ENCODE peak calls at places on chromosomes 12 and 14, in seven cellular contexts. One of them, this sample, is unnamed.

GRCh38 chr12:89309452-89309802 is 42.9 kb downstream of the DUSP6 start:
- DNase-seq in HCT116: no peak
- DNase-seq in CD8-positive, alpha-beta T cell: no peak
- DNase-seq in SJCRH30: no peak
- DNase-seq in prostate gland: no peak
- DNase-seq in heart right ventricle: no peak
- DNase-seq in left ventricle myocardium inferior: no peak
- DNase-seq in this sample: no peak

GRCh38 chr12:107349008-107349747 is 255.8 kb upstream of the CRY1 start:
- DNase-seq in HCT116: peak; percentile 94
- DNase-seq in CD8-positive, alpha-beta T cell: no peak
- DNase-seq in SJCRH30: peak; percentile 94
- DNase-seq in prostate gland: peak; percentile 90
- DNase-seq in heart right ventricle: no peak
- DNase-seq in left ventricle myocardium inferior: no peak
- DNase-seq in this sample: no peak

GRCh38 chr12:107749094-107749493 is 11.8 kb downstream of the PRDM4 start:
- DNase-seq in HCT116: no peak
- DNase-seq in CD8-positive, alpha-beta T cell: no peak
- DNase-seq in SJCRH30: no peak
- DNase-seq in prostate gland: no peak
- DNase-seq in heart right ventricle: no peak
- DNase-seq in left ventricle myocardium inferior: no peak
- DNase-seq in this sample: no peak

GRCh38 chr14:99395904-99396530 is 84.6 kb downstream of the SETD3 start:
- DNase-seq in HCT116: peak; percentile 7
- DNase-seq in CD8-positive, alpha-beta T cell: peak; percentile 34
- DNase-seq in SJCRH30: no peak
- DNase-seq in prostate gland: no peak
- DNase-seq in heart right ventricle: no peak
- DNase-seq in left ventricle myocardium inferior: no peak
- DNase-seq in this sample: no peak

GRCh38 chr14:22898302-22898894 is 15.4 kb downstream of the REM2 start:
- DNase-seq in HCT116: no peak
- DNase-seq in CD8-positive, alpha-beta T cell: no peak
- DNase-seq in SJCRH30: no peak
- DNase-seq in prostate gland: no peak
- DNase-seq in heart right ventricle: no peak
- DNase-seq in left ventricle myocardium inferior: no peak
- DNase-seq in this sample: peak; percentile 51

GRCh38 chr12:79098530-79098929 is 234.0 kb downstream of the SYT1 start:
- DNase-seq in HCT116: no peak
- DNase-seq in CD8-positive, alpha-beta T cell: no peak
- DNase-seq in SJCRH30: peak; percentile 9
- DNase-seq in prostate gland: no peak
- DNase-seq in heart right ventricle: no peak
- DNase-seq in left ventricle myocardium inferior: no peak
- DNase-seq in this sample: no peak

GRCh38 chr12:96879301-96879700 is 27.8 kb upstream of the NEDD1 start:
- DNase-seq in HCT116: no peak
- DNase-seq in CD8-positive, alpha-beta T cell: no peak
- DNase-seq in SJCRH30: peak; percentile 45
- DNase-seq in prostate gland: no peak
- DNase-seq in heart right ventricle: no peak
- DNase-seq in left ventricle myocardium inferior: no peak
- DNase-seq in this sample: no peak

GRCh38 chr14:85333313-85333712 is 196.6 kb upstream of the FLRT2 start:
- DNase-seq in HCT116: no peak
- DNase-seq in CD8-positive, alpha-beta T cell: no peak
- DNase-seq in SJCRH30: peak; percentile 5
- DNase-seq in prostate gland: no peak
- DNase-seq in heart right ventricle: no peak
- DNase-seq in left ventricle myocardium inferior: no peak
- DNase-seq in this sample: no peak

GRCh38 chr14:75989134-75989533 is 3.6 kb downstream of the IFT43 start:
- DNase-seq in HCT116: no peak
- DNase-seq in CD8-positive, alpha-beta T cell: no peak
- DNase-seq in SJCRH30: no peak
- DNase-seq in prostate gland: no peak
- DNase-seq in heart right ventricle: peak; percentile 60
- DNase-seq in left ventricle myocardium inferior: no peak
- DNase-seq in this sample: no peak

GRCh38 chr14:89420502-89420901 is 3.5 kb upstream of the FOXN3 start:
- DNase-seq in HCT116: no peak
- DNase-seq in CD8-positive, alpha-beta T cell: no peak
- DNase-seq in SJCRH30: no peak
- DNase-seq in prostate gland: no peak
- DNase-seq in heart right ventricle: no peak
- DNase-seq in left ventricle myocardium inferior: no peak
- DNase-seq in this sample: no peak

DNA sequence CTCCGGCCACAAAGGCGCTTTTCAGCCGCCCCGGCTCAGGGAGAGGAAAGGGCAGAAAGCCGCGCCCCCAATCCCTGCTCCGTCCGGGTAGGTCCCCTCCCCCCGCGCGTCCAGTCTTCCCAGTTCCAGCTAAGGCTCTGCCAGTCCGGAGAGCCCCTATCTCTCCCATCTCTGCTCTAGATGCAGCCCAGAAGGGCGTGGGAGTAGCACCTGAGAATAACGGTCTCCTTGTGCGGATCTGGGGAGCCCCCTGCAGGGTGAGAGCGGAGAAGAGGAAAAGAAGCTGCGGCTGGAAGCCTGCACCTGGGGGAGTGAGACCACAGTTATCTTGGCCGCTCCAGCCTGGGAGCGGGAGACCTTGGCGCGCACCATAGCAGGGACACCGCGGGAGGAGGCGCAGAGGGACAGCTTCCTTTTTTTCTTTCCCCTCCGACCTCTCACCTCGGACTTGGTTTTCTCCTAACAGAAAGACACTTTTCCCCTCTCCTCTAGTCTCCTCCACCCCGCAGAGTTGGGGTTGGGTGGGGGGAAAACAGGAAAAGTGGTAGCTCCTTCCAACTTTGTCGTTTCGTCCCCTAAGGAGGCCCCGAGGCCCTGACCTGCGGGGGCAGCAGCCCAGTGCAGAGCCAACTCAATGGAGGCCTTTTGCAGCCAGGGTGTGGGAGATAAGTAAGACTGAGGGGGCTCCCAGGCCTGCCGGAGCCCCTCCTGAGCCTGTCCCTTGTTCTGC is 2.4 kb downstream of the DHH start:
- DNase-seq in HCT116: no peak
- DNase-seq in CD8-positive, alpha-beta T cell: peak; percentile 57
- DNase-seq in SJCRH30: peak; percentile 90
- DNase-seq in prostate gland: no peak
- DNase-seq in heart right ventricle: no peak
- DNase-seq in left ventricle myocardium inferior: peak; percentile 37
- DNase-seq in this sample: peak; percentile 61
- H3K4me1 ChIP-seq in HCT116: peaks cover 11% of the 10 kb centered on the region
- H3K4me1 ChIP-seq in CD8-positive, alpha-beta T cell: peaks cover 59% of the 10 kb centered on the region
- H3K4me1 ChIP-seq in SJCRH30: peaks cover 10% of the 10 kb centered on the region
- H3K4me1 ChIP-seq in prostate gland: peaks cover 5% of the 10 kb centered on the region
- H3K4me1 ChIP-seq in heart right ventricle: peaks cover 72% of the 10 kb centered on the region
- H3K4me1 ChIP-seq in left ventricle myocardium inferior: peaks cover 75% of the 10 kb centered on the region
- H3K4me1 ChIP-seq in this sample: no peaks in the 10 kb centered on the region

GRCh38 chr14:103542545-103543088 is 13.6 kb downstream of the TRMT61A start:
- DNase-seq in HCT116: no peak
- DNase-seq in CD8-positive, alpha-beta T cell: no peak
- DNase-seq in SJCRH30: peak; percentile 98
- DNase-seq in prostate gland: no peak
- DNase-seq in heart right ventricle: peak; percentile 50
- DNase-seq in left ventricle myocardium inferior: peak; percentile 71
- DNase-seq in this sample: peak; percentile 80

GRCh38 chr14:103541944-103542544 is 13.0 kb downstream of the TRMT61A start:
- DNase-seq in HCT116: no peak
- DNase-seq in CD8-positive, alpha-beta T cell: no peak
- DNase-seq in SJCRH30: no peak
- DNase-seq in prostate gland: no peak
- DNase-seq in heart right ventricle: no peak
- DNase-seq in left ventricle myocardium inferior: no peak
- DNase-seq in this sample: peak; percentile 53

GRCh38 chr14:103543140-103543539 is 14.1 kb downstream of the TRMT61A start:
- DNase-seq in HCT116: no peak
- DNase-seq in CD8-positive, alpha-beta T cell: no peak
- DNase-seq in SJCRH30: no peak
- DNase-seq in prostate gland: no peak
- DNase-seq in heart right ventricle: no peak
- DNase-seq in left ventricle myocardium inferior: no peak
- DNase-seq in this sample: peak; percentile 68

GRCh38 chr14:103540816-103541493 is 12.0 kb downstream of the TRMT61A start:
- DNase-seq in HCT116: no peak
- DNase-seq in CD8-positive, alpha-beta T cell: no peak
- DNase-seq in SJCRH30: peak; percentile 52
- DNase-seq in prostate gland: no peak
- DNase-seq in heart right ventricle: no peak
- DNase-seq in left ventricle myocardium inferior: no peak
- DNase-seq in this sample: no peak

DNA sequence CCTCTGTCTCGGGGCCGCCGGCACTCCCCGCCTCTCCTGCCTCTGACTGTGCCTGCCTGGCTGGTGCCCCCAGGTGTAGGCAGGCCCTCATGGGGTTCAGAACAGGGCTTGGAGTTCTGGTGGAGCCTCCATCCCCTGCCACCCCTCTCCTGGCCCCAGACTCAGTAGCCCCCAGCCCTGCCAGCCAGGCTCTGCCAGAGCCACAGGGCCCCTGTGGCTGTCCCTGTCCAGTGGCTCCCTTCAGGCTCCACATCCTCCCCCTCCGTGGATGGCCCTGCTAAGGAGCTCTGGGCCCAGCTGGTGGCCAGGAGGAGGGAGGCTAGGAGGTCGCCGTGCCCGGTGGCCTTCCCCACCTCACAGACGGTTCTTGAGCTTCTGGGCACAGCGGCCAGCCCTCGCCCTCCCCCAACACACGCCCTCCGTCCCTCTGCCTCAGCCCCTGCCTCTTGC is 12.5 kb downstream of the TRMT61A start:
- DNase-seq in HCT116: no peak
- DNase-seq in CD8-positive, alpha-beta T cell: no peak
- DNase-seq in SJCRH30: no peak
- DNase-seq in prostate gland: no peak
- DNase-seq in heart right ventricle: no peak
- DNase-seq in left ventricle myocardium inferior: no peak
- DNase-seq in this sample: peak; percentile 50
- H3K4me1 ChIP-seq in HCT116: peaks cover 34% of the 10 kb centered on the region
- H3K4me1 ChIP-seq in CD8-positive, alpha-beta T cell: peaks cover 2% of the 10 kb centered on the region
- H3K4me1 ChIP-seq in SJCRH30: peaks cover 56% of the 10 kb centered on the region
- H3K4me1 ChIP-seq in prostate gland: peaks cover 36% of the 10 kb centered on the region
- H3K4me1 ChIP-seq in heart right ventricle: peaks cover 53% of the 10 kb centered on the region
- H3K4me1 ChIP-seq in left ventricle myocardium inferior: peaks cover 78% of the 10 kb centered on the region
- H3K4me1 ChIP-seq in this sample: no peaks in the 10 kb centered on the region

DNA sequence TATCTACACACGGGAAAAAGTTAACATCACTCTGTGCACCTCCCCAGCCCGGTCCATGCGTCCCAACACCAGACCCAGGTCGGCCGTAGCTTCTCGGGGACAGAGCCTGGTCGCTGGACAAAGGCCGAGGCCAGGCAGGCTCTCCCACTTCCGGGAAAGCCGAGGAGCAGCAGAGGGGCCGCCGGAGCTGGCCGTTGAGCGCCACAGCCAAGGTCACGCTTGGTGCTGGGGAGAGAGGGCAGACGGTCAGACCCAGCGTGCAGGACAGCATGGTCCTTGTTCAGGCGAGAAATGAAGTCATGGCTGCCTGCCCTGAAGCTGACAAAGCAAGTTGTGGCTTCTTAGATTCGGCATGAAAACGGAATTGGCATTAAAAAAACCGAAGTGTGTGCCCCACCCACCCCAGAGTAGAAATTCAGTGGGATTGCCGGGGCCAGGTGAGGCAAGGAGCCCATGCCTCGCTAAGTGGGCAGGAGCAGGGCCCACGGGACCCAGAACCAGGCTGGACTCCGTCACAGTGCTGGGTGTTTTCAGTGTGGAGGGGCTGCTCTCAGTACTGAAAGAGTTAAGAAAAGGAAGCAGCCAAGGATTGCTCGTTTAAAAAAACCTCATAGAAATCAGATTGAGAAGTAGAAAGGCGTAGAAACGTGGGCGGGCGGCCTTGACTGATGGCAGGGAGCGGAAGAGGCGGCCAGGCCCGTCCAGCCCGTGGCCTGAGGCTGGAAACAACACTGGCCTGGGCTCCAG is 4.3 kb downstream of the ARL6IP4 start:
- DNase-seq in HCT116: no peak
- DNase-seq in CD8-positive, alpha-beta T cell: no peak
- DNase-seq in SJCRH30: no peak
- DNase-seq in prostate gland: no peak
- DNase-seq in heart right ventricle: no peak
- DNase-seq in left ventricle myocardium inferior: peak; percentile 54
- DNase-seq in this sample: no peak
- H3K4me1 ChIP-seq in HCT116: peaks cover 8% of the 10 kb centered on the region
- H3K4me1 ChIP-seq in CD8-positive, alpha-beta T cell: peaks cover 36% of the 10 kb centered on the region
- H3K4me1 ChIP-seq in SJCRH30: peaks cover 4% of the 10 kb centered on the region
- H3K4me1 ChIP-seq in prostate gland: peaks cover 27% of the 10 kb centered on the region
- H3K4me1 ChIP-seq in heart right ventricle: peaks cover 48% of the 10 kb centered on the region
- H3K4me1 ChIP-seq in left ventricle myocardium inferior: peaks cover 59% of the 10 kb centered on the region
- H3K4me1 ChIP-seq in this sample: peaks cover 4% of the 10 kb centered on the region

DNA sequence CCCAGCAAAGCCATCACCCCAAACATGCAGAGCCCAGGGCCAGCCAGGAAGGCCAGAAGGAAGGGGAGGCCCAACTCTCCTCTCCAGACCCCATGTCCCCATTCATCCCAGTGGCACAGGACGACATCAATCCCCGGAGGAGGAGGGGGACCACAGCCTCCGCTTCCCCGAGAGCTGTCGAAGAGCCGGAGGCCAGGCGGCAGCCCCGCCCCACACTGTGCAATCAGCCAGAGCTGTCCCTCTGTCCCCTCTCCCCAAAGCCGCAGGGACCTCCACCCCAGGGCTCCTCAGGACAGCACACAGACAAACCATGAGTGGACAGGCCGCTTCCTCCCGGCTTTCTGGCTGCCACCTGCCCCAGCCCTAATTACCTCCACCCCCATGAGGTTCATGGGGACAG is 16.8 kb downstream of the RAB35 start:
- DNase-seq in HCT116: no peak
- DNase-seq in CD8-positive, alpha-beta T cell: no peak
- DNase-seq in SJCRH30: no peak
- DNase-seq in prostate gland: no peak
- DNase-seq in heart right ventricle: no peak
- DNase-seq in left ventricle myocardium inferior: no peak
- DNase-seq in this sample: no peak
- H3K4me1 ChIP-seq in HCT116: no peaks in the 10 kb centered on the region
- H3K4me1 ChIP-seq in CD8-positive, alpha-beta T cell: peaks cover 10% of the 10 kb centered on the region
- H3K4me1 ChIP-seq in SJCRH30: no peaks in the 10 kb centered on the region
- H3K4me1 ChIP-seq in prostate gland: peaks cover 17% of the 10 kb centered on the region
- H3K4me1 ChIP-seq in heart right ventricle: peaks cover 32% of the 10 kb centered on the region
- H3K4me1 ChIP-seq in left ventricle myocardium inferior: peaks cover 58% of the 10 kb centered on the region
- H3K4me1 ChIP-seq in this sample: no peaks in the 10 kb centered on the region

GRCh38 chr14:73744175-73744867 is 30.1 kb upstream of the PNMA1 start:
- DNase-seq in HCT116: no peak
- DNase-seq in CD8-positive, alpha-beta T cell: no peak
- DNase-seq in SJCRH30: peak; percentile 65
- DNase-seq in prostate gland: no peak
- DNase-seq in heart right ventricle: no peak
- DNase-seq in left ventricle myocardium inferior: no peak
- DNase-seq in this sample: no peak
- H3K4me1 ChIP-seq in HCT116: peaks cover 69% of the 10 kb centered on the region
- H3K4me1 ChIP-seq in CD8-positive, alpha-beta T cell: peaks cover 100% of the 10 kb centered on the region
- H3K4me1 ChIP-seq in SJCRH30: peaks cover 46% of the 10 kb centered on the region
- H3K4me1 ChIP-seq in prostate gland: peaks cover 78% of the 10 kb centered on the region
- H3K4me1 ChIP-seq in heart right ventricle: peaks cover 100% of the 10 kb centered on the region
- H3K4me1 ChIP-seq in left ventricle myocardium inferior: peaks cover 100% of the 10 kb centered on the region
- H3K4me1 ChIP-seq in this sample: peaks cover 5% of the 10 kb centered on the region

GRCh38 chr14:95710106-95710505 is 3.8 kb downstream of the TCL1A start:
- DNase-seq in HCT116: no peak
- DNase-seq in CD8-positive, alpha-beta T cell: no peak
- DNase-seq in SJCRH30: no peak
- DNase-seq in prostate gland: no peak
- DNase-seq in heart right ventricle: no peak
- DNase-seq in left ventricle myocardium inferior: no peak
- DNase-seq in this sample: no peak
- H3K4me1 ChIP-seq in HCT116: no peaks in the 10 kb centered on the region
- H3K4me1 ChIP-seq in CD8-positive, alpha-beta T cell: no peaks in the 10 kb centered on the region
- H3K4me1 ChIP-seq in SJCRH30: no peaks in the 10 kb centered on the region
- H3K4me1 ChIP-seq in prostate gland: no peaks in the 10 kb centered on the region
- H3K4me1 ChIP-seq in heart right ventricle: no peaks in the 10 kb centered on the region
- H3K4me1 ChIP-seq in left ventricle myocardium inferior: no peaks in the 10 kb centered on the region
- H3K4me1 ChIP-seq in this sample: no peaks in the 10 kb centered on the region